ENCODE peak calls at places on chromosomes 16 and 17, in four cellular contexts. T is BE2C, V is B cell, J is WTC11. F is an unnamed sample.

GRCh38 chr16:79632289-79632688 is 31.8 kb upstream of the MAF start:
- DNase-seq in T (no peak), V (no peak), J (no peak), F (no peak)

GRCh38 chr17:70405492-70406220 is 236.3 kb downstream of the KCNJ2 start:
- DNase-seq in T (no peak), V (no peak), J (no peak), F (no peak)

GRCh38 chr17:51629232-51629631 is 368.9 kb downstream of the UTP18 start:
- DNase-seq in T (no peak), V (no peak), J (no peak), F (no peak)

GRCh38 chr17:32269377-32269776 is 3.7 kb downstream of the RHBDL3 start:
- DNase-seq in T (no peak), V (no peak), J (no peak), F (no peak)

GRCh38 chr16:23520500-23520899 is 10.2 kb upstream of the GGA2 start:
- DNase-seq in T (no peak), V (no peak), J (no peak), F (no peak)

GRCh38 chr17:8384801-8385335 is 1.9 kb upstream of the RPL26 start:
- DNase-seq in T (no peak), V (no peak), J (peak), F (peak)

GRCh38 chr17:17712268-17712924 is 31.1 kb downstream of the RAI1 start:
- DNase-seq in T (no peak), V (no peak), J (no peak), F (no peak)

GRCh38 chr17:10224592-10225195 is 26.3 kb upstream of the GAS7 start:
- DNase-seq in T (no peak), V (no peak), J (no peak), F (no peak)

GRCh38 chr16:28845173-28846079 is 722 bp downstream of the TUFM start:
- DNase-seq in T (no peak), V (no peak), J (peak), F (no peak)

GRCh38 chr17:36992701-36993100 is 43.9 kb downstream of the AATF start:
- DNase-seq in T (peak), V (no peak), J (no peak), F (no peak)

GRCh38 chr16:49023095-49023494 is 258.5 kb downstream of the CBLN1 start:
- DNase-seq in T (no peak), V (no peak), J (no peak), F (no peak)

GRCh38 chr17:68445671-68446070 is 11.6 kb downstream of the WIPI1 start:
- DNase-seq in T (no peak), V (no peak), J (no peak), F (no peak)

GRCh38 chr16:57536306-57537193 is at the start of gene CCDC102A:
- DNase-seq in T (peak), V (peak), J (peak), F (peak)

GRCh38 chr17:31595076-31595475 is 203.6 kb downstream of the RAB11FIP4 start:
- DNase-seq in T (no peak), V (no peak), J (no peak), F (no peak)

GRCh38 chr16:89442990-89443726 is 47.2 kb downstream of the ANKRD11 start:
- DNase-seq in T (peak), V (no peak), J (no peak), F (no peak)

GRCh38 chr16:86075839-86076440 is 177.0 kb downstream of the IRF8 start:
- DNase-seq in T (no peak), V (no peak), J (no peak), F (peak)

GRCh38 chr16:87322360-87322759 is 5.2 kb upstream of the C16orf95 start:
- DNase-seq in T (no peak), V (no peak), J (no peak), F (no peak)

GRCh38 chr16:4373909-4374742 is 2.5 kb downstream of the VASN start:
- DNase-seq in T (peak), V (no peak), J (peak), F (peak)

GRCh38 chr17:696412-696811 is 18.2 kb downstream of the VPS53 start:
- DNase-seq in T (no peak), V (no peak), J (no peak), F (no peak)

GRCh38 chr17:62816282-62816839 is 8.2 kb upstream of the MARCHF10 start:
- DNase-seq in T (no peak), V (no peak), J (no peak), F (no peak)

GRCh38 chr16:48381201-48381600 is 4.0 kb downstream of the SIAH1 start:
- DNase-seq in T (no peak), V (no peak), J (no peak), F (no peak)

GRCh38 chr17:40707720-40708119 is 4.2 kb upstream of the KRT24 start:
- DNase-seq in T (no peak), V (no peak), J (no peak), F (no peak)

GRCh38 chr16:22641030-22641671 is 130.5 kb downstream of the NPIPB5 start:
- DNase-seq in T (no peak), V (no peak), J (peak), F (peak)

GRCh38 chr17:32731556-32732295 is 145.2 kb downstream of the MYO1D start:
- DNase-seq in T (peak), V (no peak), J (peak), F (no peak)

GRCh38 chr17:41393294-41393693 is 4.1 kb downstream of the KRT31 start:
- DNase-seq in T (no peak), V (no peak), J (no peak), F (no peak)

GRCh38 chr16:50950955-50951354 is 200.1 kb downstream of the SALL1 start:
- DNase-seq in T (no peak), V (no peak), J (no peak), F (no peak)

GRCh38 chr17:82060614-82061013 is 5.0 kb downstream of the DUS1L start:
- DNase-seq in T (no peak), V (no peak), J (no peak), F (no peak)

GRCh38 chr17:6510321-6511023 is 45.9 kb downstream of the PITPNM3 start:
- DNase-seq in T (no peak), V (no peak), J (no peak), F (peak)

GRCh38 chr16:80084614-80085013 is 456.2 kb upstream of the DYNLRB2 start:
- DNase-seq in T (no peak), V (no peak), J (peak), F (peak)

GRCh38 chr17:56925088-56925487 is 11.2 kb upstream of the TRIM25 start:
- DNase-seq in T (no peak), V (no peak), J (no peak), F (no peak)

GRCh38 chr17:8745586-8746500 is 1.2 kb upstream of the CCDC42 start:
- DNase-seq in T (peak), V (peak), J (peak), F (peak)

GRCh38 chr16:20944861-20945390 is 44.4 kb downstream of the LYRM1 start:
- DNase-seq in T (peak), V (no peak), J (no peak), F (no peak)

GRCh38 chr17:57810740-57811632 is 38.9 kb downstream of the MRPS23 start:
- DNase-seq in T (peak), V (peak), J (no peak), F (peak)

GRCh38 chr16:9895817-9896216 is 286.4 kb downstream of the GRIN2A start:
- DNase-seq in T (no peak), V (no peak), J (no peak), F (no peak)

GRCh38 chr17:73835605-73836004 is 191.4 kb upstream of the SDK2 start:
- DNase-seq in T (no peak), V (no peak), J (no peak), F (no peak)

GRCh38 chr17:39738568-39738901 is 797 bp downstream of the GRB7 start:
- DNase-seq in T (no peak), V (peak), J (peak), F (peak)

GRCh38 chr16:79001156-79001997 is 599.2 kb downstream of the MAF start:
- DNase-seq in T (no peak), V (no peak), J (peak), F (no peak)

GRCh38 chr17:28950017-28950751 is 1.1 kb downstream of the PHF12 start:
- DNase-seq in T (peak), V (peak), J (peak), F (peak)
- TF ChIP-seq CTCF in T (no peak), V (no peak), J (no peak), F (no peak)

GRCh38 chr16:81429045-81429521 is 15.5 kb upstream of the CMIP start:
- DNase-seq in T (peak), V (peak), J (peak), F (peak)
- TF ChIP-seq CTCF in T (peak), V (peak), J (peak), F (peak)

GRCh38 chr16:25065899-25066298 is 45.6 kb upstream of the LCMT1 start:
- DNase-seq in T (no peak), V (peak), J (peak), F (peak)
- TF ChIP-seq CTCF in T (no peak), V (no peak), J (no peak), F (peak)

GRCh38 chr17:72101526-72101925 is 19.3 kb upstream of the SOX9 start:
- DNase-seq in T (no peak), V (no peak), J (no peak), F (no peak)

GRCh38 chr17:72104863-72105234 is 16.0 kb upstream of the SOX9 start:
- DNase-seq in T (no peak), V (no peak), J (no peak), F (no peak)

GRCh38 chr17:72102366-72102765 is 18.5 kb upstream of the SOX9 start:
- DNase-seq in T (no peak), V (no peak), J (no peak), F (no peak)

GRCh38 chr17:72107100-72107499 is 13.7 kb upstream of the SOX9 start:
- DNase-seq in T (no peak), V (no peak), J (no peak), F (no peak)

DNA sequence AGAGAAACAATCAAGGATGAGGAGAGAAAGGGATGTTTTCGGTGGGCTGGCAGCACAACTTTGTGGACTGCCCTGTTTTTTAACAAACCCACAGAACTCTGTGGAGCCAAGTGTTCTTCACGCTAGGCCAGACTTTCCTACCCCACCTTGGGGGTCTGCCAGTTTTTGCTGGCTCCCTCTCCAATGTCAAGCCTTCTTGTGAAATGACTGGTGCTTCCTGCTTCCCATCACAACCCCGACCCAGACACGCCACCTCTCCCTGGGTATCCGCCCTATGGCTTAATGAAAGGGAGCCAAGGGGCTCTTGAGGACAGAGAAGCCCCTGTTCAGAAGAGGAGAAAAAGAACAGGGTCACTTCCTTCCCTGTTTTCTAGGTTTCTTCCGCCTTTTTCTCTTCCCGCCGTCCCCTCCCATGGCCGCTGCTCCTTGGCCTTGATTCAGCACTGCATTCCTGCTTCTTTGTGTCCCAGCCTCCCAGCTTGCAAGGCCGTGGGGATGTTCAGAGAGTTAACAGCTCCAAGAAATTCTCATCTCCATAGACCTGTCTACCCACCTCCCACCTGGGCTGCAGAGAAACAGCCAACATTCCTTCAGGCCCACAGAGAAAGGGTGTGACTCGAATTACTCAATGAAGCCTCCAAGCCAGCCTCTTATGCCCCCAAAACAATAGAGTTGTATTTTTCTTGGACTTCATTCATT is 16.5 kb upstream of the SOX9 start:
- DNase-seq in T (no peak), V (no peak), J (no peak), F (no peak)
- TF ChIP-seq CTCF in T (no peak), V (no peak), J (no peak), F (no peak)

GRCh38 chr16:11759163-11759834 is 16.6 kb upstream of the TXNDC11 start:
- DNase-seq in T (no peak), V (no peak), J (no peak), F (no peak)
- TF ChIP-seq CTCF in T (no peak), V (no peak), J (no peak), F (no peak)

GRCh38 chr16:68526782-68527145 is 12.3 kb upstream of the ZFP90 start:
- DNase-seq in T (no peak), V (no peak), J (no peak), F (no peak)
- TF ChIP-seq CTCF in T (no peak), V (no peak), J (no peak), F (no peak)

DNA sequence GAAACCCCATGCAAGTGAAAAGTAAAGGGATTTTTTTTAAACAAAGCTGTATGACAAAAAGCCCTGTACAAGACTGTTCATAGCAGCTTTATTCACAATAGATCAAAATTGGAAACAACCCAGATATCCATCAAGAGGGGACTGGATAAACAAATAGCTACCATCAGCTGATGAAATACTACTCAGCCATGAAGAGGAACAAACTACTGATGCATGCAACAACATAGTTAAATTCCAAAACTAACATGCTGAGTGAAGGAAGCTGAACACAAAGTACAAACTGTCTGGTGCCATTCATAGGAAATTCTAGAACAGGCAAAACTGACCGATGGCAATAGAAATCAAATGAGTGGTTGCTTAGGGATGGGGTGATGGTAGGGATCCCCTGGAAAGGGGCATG is 15.1 kb downstream of the FOXJ1 start:
- DNase-seq in T (no peak), V (no peak), J (no peak), F (no peak)
- TF ChIP-seq CTCF in T (no peak), V (no peak), J (no peak), F (no peak)

DNA sequence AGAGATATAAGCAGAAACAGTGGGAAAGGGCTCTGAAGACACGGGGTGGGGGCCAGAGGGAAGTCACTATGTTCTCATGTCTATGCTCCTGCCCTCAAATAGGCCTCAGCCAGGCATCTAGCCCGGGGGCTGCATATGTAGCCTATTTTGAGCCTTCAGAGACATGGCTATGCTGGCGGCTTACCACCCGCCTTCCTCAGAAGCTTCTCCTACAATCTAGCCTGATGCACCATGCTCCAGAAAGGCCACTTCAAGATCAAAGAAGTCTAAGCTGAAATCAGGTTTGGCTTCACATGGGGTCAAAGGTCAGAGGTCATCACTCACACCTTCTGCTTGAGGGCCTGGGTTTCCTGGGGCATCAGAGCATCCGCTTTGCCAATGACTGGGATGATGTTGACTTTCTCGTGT is 1.6 kb downstream of the SEPTIN1 start:
- DNase-seq in T (no peak), V (no peak), J (no peak), F (no peak)
- TF ChIP-seq CTCF in T (no peak), V (no peak), J (no peak), F (no peak)

DNA sequence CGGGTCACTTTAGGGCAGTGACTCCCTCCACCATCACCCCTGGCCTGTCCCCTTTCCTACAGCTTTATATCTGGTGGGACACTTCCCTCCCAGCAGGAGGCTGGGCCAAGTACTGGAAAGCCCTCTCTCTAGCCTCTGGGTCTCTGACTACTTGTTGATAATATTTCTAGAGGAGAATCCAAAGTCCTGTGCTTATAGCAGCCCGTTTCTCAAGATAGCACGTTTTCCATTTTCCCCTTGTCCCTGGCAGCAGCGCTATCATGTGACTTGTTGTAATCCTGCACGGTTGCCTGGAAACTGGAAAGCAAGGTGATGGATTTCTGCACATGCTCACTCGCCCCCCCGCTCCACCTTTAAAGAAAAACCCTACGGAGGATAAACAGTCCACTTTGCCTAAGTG is 3.3 kb upstream of the AXIN2 start:
- DNase-seq in T (no peak), V (no peak), J (no peak), F (no peak)
- TF ChIP-seq CTCF in T (no peak), V (no peak), J (no peak), F (no peak)

GRCh38 chr17:80163315-80163714 is 6.5 kb upstream of the CARD14 start:
- DNase-seq in T (no peak), V (no peak), J (no peak), F (no peak)

GRCh38 chr17:80169107-80169506 is 723 bp upstream of the CARD14 start:
- DNase-seq in T (no peak), V (no peak), J (no peak), F (no peak)

GRCh38 chr17:80168371-80168770 is 1.5 kb upstream of the CARD14 start:
- DNase-seq in T (no peak), V (no peak), J (no peak), F (no peak)

GRCh38 chr17:80164185-80164584 is 5.6 kb upstream of the CARD14 start:
- DNase-seq in T (no peak), V (no peak), J (no peak), F (no peak)

DNA sequence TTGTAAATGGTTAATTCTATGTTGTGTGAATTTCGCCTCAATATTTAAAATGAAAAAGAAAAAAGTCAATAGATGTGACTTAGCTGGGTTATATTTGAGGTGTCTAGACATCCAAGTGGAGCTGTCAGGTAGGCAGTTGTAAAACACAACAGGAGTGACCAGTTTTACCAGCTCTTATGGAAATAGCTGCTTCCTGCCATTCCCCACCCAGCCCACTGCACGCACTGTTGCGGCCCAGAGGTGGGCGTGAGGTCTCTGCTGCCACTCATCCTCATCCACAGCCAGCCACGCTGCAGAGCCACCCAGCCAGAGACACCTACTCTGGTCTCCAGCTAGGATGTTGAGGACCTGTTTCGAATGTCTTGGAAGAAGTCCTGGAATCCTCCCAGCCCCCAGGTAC is 3.4 kb upstream of the CARD14 start:
- DNase-seq in T (no peak), V (peak), J (no peak), F (no peak)
- TF ChIP-seq CTCF in T (no peak), V (no peak), J (no peak), F (no peak)

F was measured in H9.